ENCODE peak calls at places on chromosomes 2 and 18, in five cellular contexts. One of them, this sample, is unnamed. For H3K9me3, the result is how much of the 10 kb centered on the place peaks cover.

GRCh38 chr18:61738042-61738441 is 154.8 kb downstream of the RNF152 start:
- DNase-seq in SK-N-SH: no peak
- DNase-seq in ovary: no peak
- DNase-seq in MM.1S: no peak
- DNase-seq in heart left ventricle: no peak
- DNase-seq in this sample: no peak

GRCh38 chr2:119214453-119214852 is 9.2 kb upstream of the STEAP3 start:
- DNase-seq in MM.1S: no peak
- DNase-seq in heart left ventricle: no peak
- DNase-seq in ovary: no peak
- DNase-seq in SK-N-SH: no peak
- DNase-seq in this sample: no peak

GRCh38 chr2:20621366-20622295 is 29.3 kb downstream of the HS1BP3 start:
- DNase-seq in ovary: no peak
- DNase-seq in heart left ventricle: peak
- DNase-seq in SK-N-SH: peak
- DNase-seq in MM.1S: no peak
- DNase-seq in this sample: no peak

GRCh38 chr2:60634443-60634842 is 81.0 kb upstream of the BCL11A start:
- DNase-seq in ovary: no peak
- DNase-seq in SK-N-SH: no peak
- DNase-seq in heart left ventricle: no peak
- DNase-seq in MM.1S: no peak
- DNase-seq in this sample: no peak

GRCh38 chr2:176533505-176534193 is 264.4 kb downstream of the MTX2 start:
- DNase-seq in MM.1S: no peak
- DNase-seq in ovary: no peak
- DNase-seq in heart left ventricle: no peak
- DNase-seq in SK-N-SH: no peak
- DNase-seq in this sample: no peak

GRCh38 chr18:80223581-80224148 is 23.6 kb downstream of the PARD6G start:
- DNase-seq in SK-N-SH: no peak
- DNase-seq in MM.1S: no peak
- DNase-seq in heart left ventricle: no peak
- DNase-seq in ovary: no peak
- DNase-seq in this sample: no peak

GRCh38 chr2:152743004-152743403 is 24.6 kb downstream of the ARL6IP6 start:
- DNase-seq in heart left ventricle: no peak
- DNase-seq in MM.1S: peak
- DNase-seq in ovary: no peak
- DNase-seq in SK-N-SH: peak
- DNase-seq in this sample: no peak

GRCh38 chr2:145185696-145186095 is 665.8 kb upstream of the ZEB2 start:
- DNase-seq in ovary: no peak
- DNase-seq in SK-N-SH: no peak
- DNase-seq in MM.1S: peak
- DNase-seq in heart left ventricle: no peak
- DNase-seq in this sample: no peak

GRCh38 chr2:128457716-128458115 is 139.0 kb upstream of the HS6ST1 start:
- DNase-seq in SK-N-SH: no peak
- DNase-seq in ovary: no peak
- DNase-seq in heart left ventricle: no peak
- DNase-seq in MM.1S: no peak
- DNase-seq in this sample: no peak

GRCh38 chr18:7084766-7085080 is 32.9 kb downstream of the LAMA1 start:
- DNase-seq in MM.1S: no peak
- DNase-seq in SK-N-SH: no peak
- DNase-seq in heart left ventricle: no peak
- DNase-seq in ovary: no peak
- DNase-seq in this sample: no peak

GRCh38 chr2:105515581-105516415 is 116.9 kb upstream of the FHL2 start:
- DNase-seq in heart left ventricle: peak
- DNase-seq in SK-N-SH: no peak
- DNase-seq in MM.1S: no peak
- DNase-seq in ovary: no peak
- DNase-seq in this sample: no peak

GRCh38 chr18:26103579-26103978 is 13.2 kb upstream of the SS18 start:
- DNase-seq in MM.1S: peak
- DNase-seq in heart left ventricle: no peak
- DNase-seq in SK-N-SH: peak
- DNase-seq in ovary: no peak
- DNase-seq in this sample: peak

GRCh38 chr2:26080356-26080755 is 46.5 kb downstream of the RAB10 start:
- DNase-seq in ovary: no peak
- DNase-seq in MM.1S: no peak
- DNase-seq in SK-N-SH: no peak
- DNase-seq in heart left ventricle: no peak
- DNase-seq in this sample: no peak

GRCh38 chr2:37829202-37829601 is 95.9 kb upstream of the RMDN2 start:
- DNase-seq in SK-N-SH: no peak
- DNase-seq in MM.1S: no peak
- DNase-seq in heart left ventricle: no peak
- DNase-seq in ovary: peak
- DNase-seq in this sample: no peak

GRCh38 chr2:108571262-108571661 is 37.0 kb downstream of the LIMS1 start:
- DNase-seq in ovary: no peak
- DNase-seq in SK-N-SH: no peak
- DNase-seq in MM.1S: no peak
- DNase-seq in heart left ventricle: no peak
- DNase-seq in this sample: no peak

GRCh38 chr2:196954001-196954400 is 27.5 kb upstream of the PGAP1 start:
- DNase-seq in MM.1S: no peak
- DNase-seq in SK-N-SH: no peak
- DNase-seq in ovary: no peak
- DNase-seq in heart left ventricle: no peak
- DNase-seq in this sample: no peak

GRCh38 chr2:76387294-76387693 is 676.6 kb upstream of the GCFC2 start:
- DNase-seq in MM.1S: no peak
- DNase-seq in heart left ventricle: no peak
- DNase-seq in SK-N-SH: no peak
- DNase-seq in ovary: no peak
- DNase-seq in this sample: no peak

GRCh38 chr2:184799386-184799785 is 201.1 kb downstream of the ZNF804A start:
- DNase-seq in ovary: no peak
- DNase-seq in SK-N-SH: no peak
- DNase-seq in heart left ventricle: no peak
- DNase-seq in MM.1S: no peak
- DNase-seq in this sample: no peak

GRCh38 chr18:48024009-48024512 is 93.6 kb upstream of the SMAD2 start:
- DNase-seq in MM.1S: no peak
- DNase-seq in heart left ventricle: no peak
- DNase-seq in ovary: no peak
- DNase-seq in SK-N-SH: no peak
- DNase-seq in this sample: no peak

GRCh38 chr2:215410932-215411285 is 25.0 kb downstream of the FN1 start:
- DNase-seq in SK-N-SH: no peak
- DNase-seq in MM.1S: no peak
- DNase-seq in heart left ventricle: no peak
- DNase-seq in ovary: no peak
- DNase-seq in this sample: no peak

GRCh38 chr18:58167073-58167472 is 123.0 kb downstream of the NEDD4L start:
- DNase-seq in heart left ventricle: no peak
- DNase-seq in SK-N-SH: no peak
- DNase-seq in MM.1S: no peak
- DNase-seq in ovary: no peak
- DNase-seq in this sample: no peak

GRCh38 chr18:73880387-73880786 is 267.2 kb downstream of the FBXO15 start:
- DNase-seq in MM.1S: no peak
- DNase-seq in ovary: no peak
- DNase-seq in heart left ventricle: no peak
- DNase-seq in SK-N-SH: no peak
- DNase-seq in this sample: no peak

GRCh38 chr2:17539993-17540812 is at the start of gene VSNL1:
- DNase-seq in heart left ventricle: peak
- DNase-seq in MM.1S: peak
- DNase-seq in ovary: peak
- DNase-seq in SK-N-SH: peak
- DNase-seq in this sample: peak

GRCh38 chr2:31075936-31076590 is 62.2 kb downstream of the GALNT14 start:
- DNase-seq in MM.1S: no peak
- DNase-seq in SK-N-SH: no peak
- DNase-seq in heart left ventricle: no peak
- DNase-seq in ovary: no peak
- DNase-seq in this sample: no peak

GRCh38 chr2:65228249-65228750 is 669 bp downstream of the ACTR2 start:
- DNase-seq in MM.1S: peak
- DNase-seq in SK-N-SH: peak
- DNase-seq in ovary: no peak
- DNase-seq in heart left ventricle: no peak
- DNase-seq in this sample: no peak

GRCh38 chr2:11938196-11938595 is 191.8 kb downstream of the LPIN1 start:
- DNase-seq in MM.1S: no peak
- DNase-seq in SK-N-SH: no peak
- DNase-seq in heart left ventricle: peak
- DNase-seq in ovary: peak
- DNase-seq in this sample: no peak
- H3K9me3 ChIP-seq in MM.1S: under half
- H3K9me3 ChIP-seq in SK-N-SH: under half
- H3K9me3 ChIP-seq in heart left ventricle: under half
- H3K9me3 ChIP-seq in ovary: under half
- H3K9me3 ChIP-seq in this sample: under half

DNA sequence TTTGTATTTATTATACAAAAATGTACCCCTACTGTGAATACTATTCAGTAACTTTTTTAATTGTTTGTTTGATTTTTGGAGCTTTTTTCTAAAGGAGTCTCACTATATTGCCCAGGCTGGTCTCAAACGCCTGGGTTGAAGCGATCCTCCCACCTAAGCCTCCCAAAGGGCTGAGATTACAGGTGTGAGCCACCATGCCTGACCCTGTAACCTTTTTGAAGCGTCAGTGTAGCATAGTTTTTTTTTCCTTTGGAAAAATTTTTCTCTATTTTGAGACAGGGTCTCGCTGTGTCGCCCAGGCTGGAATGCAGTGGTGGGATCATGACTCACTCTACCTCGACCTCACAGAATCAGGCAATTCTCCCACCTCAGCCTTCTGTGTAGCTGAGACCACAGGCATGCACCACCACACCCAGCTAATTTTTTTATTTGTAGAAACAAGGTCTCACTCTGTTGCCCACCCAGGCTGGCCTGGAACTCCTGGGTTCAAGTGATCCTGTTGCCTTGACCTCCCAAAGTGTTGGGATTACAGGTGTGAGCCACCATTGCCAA is 2.0 kb downstream of the GMCL1 start:
- DNase-seq in SK-N-SH: no peak
- DNase-seq in heart left ventricle: no peak
- DNase-seq in ovary: no peak
- DNase-seq in MM.1S: no peak
- DNase-seq in this sample: no peak
- H3K4me3 ChIP-seq in SK-N-SH: no peak
- H3K4me3 ChIP-seq in heart left ventricle: peak
- H3K4me3 ChIP-seq in ovary: peak
- H3K4me3 ChIP-seq in MM.1S: no peak
- H3K4me3 ChIP-seq in this sample: no peak

GRCh38 chr2:88055049-88055435 is 541 bp downstream of the KRCC1 start:
- DNase-seq in ovary: peak
- DNase-seq in MM.1S: no peak
- DNase-seq in heart left ventricle: no peak
- DNase-seq in SK-N-SH: peak
- DNase-seq in this sample: no peak
- TF ChIP-seq CTCF in ovary: no peak
- TF ChIP-seq CTCF in MM.1S: no peak
- TF ChIP-seq CTCF in heart left ventricle: no peak
- TF ChIP-seq CTCF in SK-N-SH: no peak
- TF ChIP-seq CTCF in this sample: no peak

DNA sequence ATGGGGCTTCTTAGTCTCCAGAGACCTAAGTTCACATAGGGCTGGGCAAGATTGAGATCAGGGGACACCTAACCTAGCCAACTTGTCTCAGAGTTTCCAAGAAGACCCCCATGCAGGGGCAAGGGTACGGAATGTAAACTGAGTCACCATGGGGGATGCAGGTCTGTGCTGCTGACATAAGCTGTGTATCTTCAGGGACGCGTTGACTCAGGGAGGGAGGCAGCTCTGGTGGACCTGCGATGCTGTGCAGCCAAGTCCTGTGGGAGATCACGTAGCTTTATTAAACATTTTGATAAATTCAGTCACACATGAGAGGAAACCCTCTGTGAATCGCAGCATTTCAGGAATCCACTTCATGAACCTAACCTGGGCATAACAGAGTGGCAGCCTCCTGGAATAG is 216.0 kb downstream of the ANKRD30B start:
- DNase-seq in ovary: no peak
- DNase-seq in heart left ventricle: no peak
- DNase-seq in MM.1S: no peak
- DNase-seq in SK-N-SH: no peak
- DNase-seq in this sample: no peak
- H3K9me3 ChIP-seq in ovary: under half
- H3K9me3 ChIP-seq in heart left ventricle: under half
- H3K9me3 ChIP-seq in MM.1S: under half
- H3K9me3 ChIP-seq in SK-N-SH: under half
- H3K9me3 ChIP-seq in this sample: under half

GRCh38 chr2:148063633-148064032 is 42.7 kb downstream of the MBD5 start:
- DNase-seq in heart left ventricle: no peak
- DNase-seq in MM.1S: no peak
- DNase-seq in ovary: no peak
- DNase-seq in SK-N-SH: no peak
- DNase-seq in this sample: no peak
- H3K4me3 ChIP-seq in heart left ventricle: no peak
- H3K4me3 ChIP-seq in MM.1S: no peak
- H3K4me3 ChIP-seq in ovary: no peak
- H3K4me3 ChIP-seq in SK-N-SH: no peak
- H3K4me3 ChIP-seq in this sample: no peak

GRCh38 chr2:173922068-173922467 is 43.1 kb downstream of the SP3 start:
- DNase-seq in MM.1S: no peak
- DNase-seq in ovary: no peak
- DNase-seq in heart left ventricle: no peak
- DNase-seq in SK-N-SH: no peak
- DNase-seq in this sample: no peak

GRCh38 chr2:173926875-173927274 is 38.3 kb downstream of the SP3 start:
- DNase-seq in MM.1S: no peak
- DNase-seq in ovary: no peak
- DNase-seq in heart left ventricle: no peak
- DNase-seq in SK-N-SH: no peak
- DNase-seq in this sample: no peak

GRCh38 chr2:173924285-173924684 is 40.9 kb downstream of the SP3 start:
- DNase-seq in SK-N-SH: no peak
- DNase-seq in MM.1S: no peak
- DNase-seq in heart left ventricle: no peak
- DNase-seq in ovary: no peak
- DNase-seq in this sample: no peak

GRCh38 chr2:173922760-173923159 is 42.4 kb downstream of the SP3 start:
- DNase-seq in heart left ventricle: no peak
- DNase-seq in ovary: no peak
- DNase-seq in MM.1S: no peak
- DNase-seq in SK-N-SH: no peak
- DNase-seq in this sample: no peak
- TF ChIP-seq CTCF in heart left ventricle: no peak
- TF ChIP-seq CTCF in ovary: no peak
- TF ChIP-seq CTCF in MM.1S: no peak
- TF ChIP-seq CTCF in SK-N-SH: peak
- TF ChIP-seq CTCF in this sample: no peak

DNA sequence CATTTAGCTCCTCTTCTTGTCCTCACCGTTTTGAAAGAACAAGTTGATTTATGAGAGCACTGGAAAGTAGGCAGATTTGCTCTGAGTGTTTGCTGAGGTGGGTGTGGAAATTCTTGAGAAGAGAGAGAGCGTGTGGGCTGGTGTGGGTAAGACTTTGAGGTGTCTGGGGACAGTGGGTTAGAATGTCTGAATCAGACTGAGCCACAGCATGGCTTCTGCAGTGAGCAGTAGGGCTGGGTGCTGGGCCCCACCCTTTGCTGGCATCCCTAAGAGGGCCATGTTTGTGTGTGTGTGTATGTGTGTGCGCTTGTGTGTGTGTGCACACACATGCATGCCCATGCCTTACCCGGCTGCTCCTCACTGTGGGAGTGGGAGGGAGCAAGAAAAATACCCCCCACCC is 63.7 kb downstream of the COPS8 start:
- DNase-seq in MM.1S: no peak
- DNase-seq in ovary: no peak
- DNase-seq in heart left ventricle: no peak
- DNase-seq in SK-N-SH: no peak
- DNase-seq in this sample: no peak
- H3K9me3 ChIP-seq in MM.1S: under half
- H3K9me3 ChIP-seq in ovary: under half
- H3K9me3 ChIP-seq in heart left ventricle: under half
- H3K9me3 ChIP-seq in SK-N-SH: under half
- H3K9me3 ChIP-seq in this sample: under half